ENCODE peak calls at places on chromosomes 2 and 18, in nine cellular contexts. R, N, T, O, K, L, P, B and S are unnamed samples.

GRCh38 chr18:45686892-45687611 is 36.9 kb upstream of the SLC14A1 start:
- DNase-seq in R (peak; percentile 84), N (no peak), T (peak; percentile 44), O (no peak), K (no peak), L (peak; percentile 12), P (peak; percentile 58), B (no peak), S (no peak)

GRCh38 chr2:75431276-75431675 is 129.5 kb downstream of the EVA1A start:
- DNase-seq in R (no peak), N (no peak), T (no peak), O (no peak), K (no peak), L (no peak), P (no peak), B (no peak), S (no peak)

GRCh38 chr2:32357545-32358482 is 991 bp downstream of the BIRC6 start:
- DNase-seq in R (peak; percentile 11), N (peak; percentile 30), T (peak; percentile 34), O (no peak), K (peak; percentile 36), L (peak; percentile 6), P (no peak), B (peak; percentile 22), S (no peak)

GRCh38 chr2:129904532-129905446 is 74.7 kb upstream of the RAB6C start:
- DNase-seq in R (no peak), N (no peak), T (peak; percentile 5), O (no peak), K (no peak), L (no peak), P (no peak), B (no peak), S (no peak)

GRCh38 chr2:56077352-56077915 is 106.4 kb upstream of the CCDC85A start:
- DNase-seq in R (no peak), N (no peak), T (no peak), O (no peak), K (no peak), L (no peak), P (no peak), B (peak; percentile 19), S (no peak)

GRCh38 chr18:76955529-76956170 is 133.3 kb downstream of the ZNF236 start:
- DNase-seq in R (no peak), N (no peak), T (no peak), O (no peak), K (no peak), L (no peak), P (no peak), B (no peak), S (no peak)

GRCh38 chr18:12308386-12309100 is 502 bp downstream of the TUBB6 start:
- DNase-seq in R (no peak), N (peak; percentile 35), T (no peak), O (peak; percentile 83), K (peak; percentile 65), L (no peak), P (no peak), B (no peak), S (peak; percentile 22)

GRCh38 chr2:232957607-232958211 is 55.3 kb downstream of the NGEF start:
- DNase-seq in R (no peak), N (no peak), T (no peak), O (no peak), K (peak; percentile 25), L (no peak), P (no peak), B (no peak), S (no peak)

GRCh38 chr2:223563462-223563861 is 38.7 kb downstream of the SCG2 start:
- DNase-seq in R (no peak), N (no peak), T (no peak), O (peak; percentile 31), K (no peak), L (no peak), P (no peak), B (no peak), S (no peak)

GRCh38 chr2:144377929-144378328 is 142.0 kb downstream of the ZEB2 start:
- DNase-seq in R (no peak), N (no peak), T (no peak), O (no peak), K (no peak), L (no peak), P (no peak), B (no peak), S (no peak)

GRCh38 chr2:10345813-10346212 is 43.1 kb downstream of the HPCAL1 start:
- DNase-seq in R (no peak), N (no peak), T (no peak), O (no peak), K (no peak), L (no peak), P (no peak), B (no peak), S (no peak)

GRCh38 chr2:189657867-189658266 is 3.4 kb upstream of the ASNSD1 start:
- DNase-seq in R (peak; percentile 63), N (no peak), T (no peak), O (no peak), K (no peak), L (no peak), P (peak; percentile 29), B (no peak), S (no peak)

GRCh38 chr2:191015229-191015628 is 1.3 kb upstream of the STAT1 start:
- DNase-seq in R (no peak), N (no peak), T (no peak), O (no peak), K (no peak), L (no peak), P (no peak), B (no peak), S (no peak)

GRCh38 chr18:48201337-48201705 is 207.9 kb downstream of the ZBTB7C start:
- DNase-seq in R (no peak), N (no peak), T (no peak), O (no peak), K (no peak), L (no peak), P (no peak), B (no peak), S (no peak)

GRCh38 chr2:44201648-44202047 is 33.0 kb downstream of the PPM1B start:
- DNase-seq in R (no peak), N (no peak), T (no peak), O (no peak), K (no peak), L (no peak), P (no peak), B (no peak), S (no peak)

GRCh38 chr18:22509423-22509822 is 91.7 kb upstream of the CTAGE1 start:
- DNase-seq in R (no peak), N (no peak), T (no peak), O (no peak), K (no peak), L (no peak), P (no peak), B (no peak), S (no peak)

GRCh38 chr2:182302174-182302573 is 124.7 kb downstream of the PDE1A start:
- DNase-seq in R (no peak), N (no peak), T (no peak), O (peak; percentile 37), K (no peak), L (no peak), P (no peak), B (no peak), S (no peak)

GRCh38 chr2:174776686-174777085 is 12.4 kb upstream of the CHRNA1 start:
- DNase-seq in R (no peak), N (no peak), T (no peak), O (no peak), K (no peak), L (no peak), P (no peak), B (no peak), S (no peak)

GRCh38 chr2:120346667-120347358 is 877 bp downstream of the INHBB start:
- DNase-seq in R (peak; percentile 6), N (no peak), T (no peak), O (no peak), K (no peak), L (no peak), P (no peak), B (no peak), S (peak; percentile 23)

GRCh38 chr18:52570975-52571374 is 231.0 kb downstream of the DCC start:
- DNase-seq in R (no peak), N (no peak), T (no peak), O (no peak), K (no peak), L (no peak), P (no peak), B (no peak), S (no peak)

GRCh38 chr2:78861546-78861945 is 164.0 kb upstream of the REG3G start:
- DNase-seq in R (no peak), N (no peak), T (no peak), O (no peak), K (no peak), L (no peak), P (no peak), B (peak; percentile 15), S (peak; percentile 11)

GRCh38 chr2:2898744-2899143 is 478.9 kb downstream of the EIPR1 start:
- DNase-seq in R (no peak), N (no peak), T (no peak), O (no peak), K (no peak), L (no peak), P (no peak), B (no peak), S (no peak)

GRCh38 chr2:43067254-43068052 is 159.0 kb downstream of the ZFP36L2 start:
- DNase-seq in R (no peak), N (no peak), T (no peak), O (no peak), K (no peak), L (no peak), P (no peak), B (no peak), S (no peak)

GRCh38 chr2:225512873-225513580 is 113.5 kb downstream of the NYAP2 start:
- DNase-seq in R (no peak), N (no peak), T (no peak), O (no peak), K (no peak), L (no peak), P (no peak), B (no peak), S (no peak)

GRCh38 chr2:59354498-59354897 is 1113.4 kb upstream of the FANCL start:
- DNase-seq in R (no peak), N (no peak), T (no peak), O (no peak), K (no peak), L (no peak), P (no peak), B (no peak), S (no peak)

GRCh38 chr18:46482831-46483230 is 174.2 kb downstream of the LOXHD1 start:
- DNase-seq in R (no peak), N (no peak), T (no peak), O (no peak), K (no peak), L (no peak), P (no peak), B (no peak), S (no peak)

GRCh38 chr2:240820014-240820606 is at the start of gene KIF1A:
- DNase-seq in R (no peak), N (no peak), T (no peak), O (no peak), K (no peak), L (no peak), P (no peak), B (peak; percentile 87), S (peak; percentile 88)

GRCh38 chr2:43059183-43059897 is 167.1 kb downstream of the ZFP36L2 start:
- DNase-seq in R (peak; percentile 48), N (peak; percentile 44), T (peak; percentile 41), O (peak; percentile 75), K (peak; percentile 68), L (no peak), P (peak; percentile 28), B (peak; percentile 95), S (no peak)

GRCh38 chr2:37764739-37765138 is 93.3 kb upstream of the CDC42EP3 start:
- DNase-seq in R (no peak), N (no peak), T (no peak), O (no peak), K (no peak), L (no peak), P (no peak), B (no peak), S (no peak)

GRCh38 chr18:24466766-24467165 is 6.3 kb downstream of the HRH4 start:
- DNase-seq in R (no peak), N (no peak), T (no peak), O (no peak), K (no peak), L (no peak), P (no peak), B (no peak), S (no peak)